ENCODE peak calls at places on chromosomes 5 and 9, in six cellular contexts. Z is stimulated activated CD8-positive, alpha-beta memory T cell treated with anti-CD3 and anti-CD28 coated beads, Interleukin-15, amount 100 ng/mL, for 4 hours; J is T-helper 2 cell; Y is skeletal muscle cell; D is COR-L47; C is adrenal gland. I is an unnamed sample.

GRCh38 chr5:94181940-94182339 is 436.5 kb downstream of the KIAA0825 start:
- DNase-seq in Z (no peak), C (no peak), J (no peak), Y (no peak), D (no peak), I (no peak)

GRCh38 chr9:96418074-96418919 is at the start of gene ZNF367:
- DNase-seq in Y (peak), D (peak), C (peak), J (peak), Z (peak), I (peak)

GRCh38 chr5:54066433-54066832 is 243.9 kb downstream of the ARL15 start:
- DNase-seq in C (no peak), D (no peak), J (no peak), Z (no peak), Y (no peak), I (no peak)

GRCh38 chr9:38232895-38233294 is 159.6 kb upstream of the ALDH1B1 start:
- DNase-seq in J (no peak), C (no peak), Y (no peak), D (no peak), Z (no peak), I (no peak)

GRCh38 chr5:135439426-135440205 is 7.5 kb downstream of the DCANP1 start:
- DNase-seq in Y (no peak), D (no peak), Z (no peak), J (no peak), C (no peak), I (peak)

GRCh38 chr5:179668404-179668803 is 12.4 kb downstream of the CBY3 start:
- DNase-seq in C (peak), J (peak), Z (no peak), Y (no peak), D (no peak), I (no peak)

GRCh38 chr9:95726756-95727155 is 148.7 kb upstream of the ERCC6L2 start:
- DNase-seq in Z (no peak), Y (peak), D (peak), C (no peak), J (no peak), I (no peak)

GRCh38 chr9:35374910-35375309 is 115.0 kb upstream of the RUSC2 start:
- DNase-seq in Z (no peak), D (no peak), J (no peak), C (no peak), Y (no peak), I (no peak)

GRCh38 chr9:127202461-127203139 is 62.0 kb upstream of the GARNL3 start:
- DNase-seq in Y (no peak), Z (no peak), J (no peak), D (no peak), C (no peak), I (no peak)

GRCh38 chr5:116076496-116076895 is 8.3 kb upstream of the COMMD10 start:
- DNase-seq in D (no peak), Y (no peak), J (no peak), C (no peak), Z (no peak), I (no peak)

GRCh38 chr5:153939101-153939500 is 99.6 kb downstream of the FAM114A2 start:
- DNase-seq in J (no peak), C (no peak), Z (no peak), D (no peak), Y (no peak), I (no peak)

GRCh38 chr5:147636585-147636984 is 126.7 kb upstream of the DPYSL3 start:
- DNase-seq in D (no peak), Z (no peak), C (no peak), J (no peak), Y (no peak), I (no peak)

GRCh38 chr9:97809666-97810344 is 43.2 kb upstream of the FOXE1 start:
- DNase-seq in J (no peak), Y (no peak), D (peak), Z (no peak), C (no peak), I (no peak)

GRCh38 chr5:143017992-143018391 is 247.8 kb downstream of the ARHGAP26 start:
- DNase-seq in D (no peak), C (no peak), J (no peak), Y (no peak), Z (no peak), I (no peak)

GRCh38 chr9:95750725-95751644 is 124.5 kb upstream of the ERCC6L2 start:
- DNase-seq in Z (no peak), Y (no peak), D (no peak), J (no peak), C (no peak), I (no peak)

GRCh38 chr9:93365427-93366118 is 85.9 kb upstream of the FAM120A start:
- DNase-seq in Z (no peak), J (no peak), C (no peak), D (no peak), Y (no peak), I (no peak)

GRCh38 chr5:163705983-163706771 is 200.8 kb downstream of the MAT2B start:
- DNase-seq in Y (peak), J (no peak), Z (no peak), C (no peak), D (no peak), I (no peak)

GRCh38 chr5:13957032-13957645 is 12.7 kb upstream of the DNAH5 start:
- DNase-seq in Y (peak), C (no peak), D (peak), Z (no peak), J (no peak), I (peak)

GRCh38 chr9:129840024-129840423 is 4.8 kb downstream of the USP20 start:
- DNase-seq in Y (no peak), J (no peak), C (no peak), D (peak), Z (no peak), I (no peak)

GRCh38 chr9:92722386-92723298 is 42.0 kb downstream of the BICD2 start:
- DNase-seq in C (no peak), Z (no peak), J (no peak), D (no peak), Y (no peak), I (no peak)

GRCh38 chr5:123283031-123283430 is 140.2 kb downstream of the CEP120 start:
- DNase-seq in D (no peak), J (no peak), Y (no peak), C (no peak), Z (no peak), I (no peak)

GRCh38 chr5:179319741-179320281 is 25.4 kb downstream of the ADAMTS2 start:
- DNase-seq in C (peak), D (no peak), Y (peak), J (no peak), Z (no peak), I (no peak)

GRCh38 chr9:72149231-72149975 is at the start of gene GDA:
- DNase-seq in C (no peak), J (no peak), D (no peak), Y (no peak), Z (no peak), I (no peak)

GRCh38 chr5:59274130-59274529 is 619.4 kb downstream of the PDE4D start:
- DNase-seq in D (no peak), C (no peak), Z (no peak), Y (no peak), J (no peak), I (no peak)

GRCh38 chr5:122500245-122501086 is 188.4 kb downstream of the SNCAIP start:
- DNase-seq in Z (no peak), D (peak), C (no peak), J (no peak), Y (peak), I (no peak)

GRCh38 chr9:136943291-136944093 is 1.0 kb downstream of the FBXW5 start:
- DNase-seq in D (no peak), J (peak), Y (no peak), C (peak), Z (no peak), I (no peak)

GRCh38 chr5:378301-378891 is 56.9 kb downstream of the AHRR start:
- DNase-seq in J (no peak), Z (peak), Y (no peak), C (no peak), D (no peak), I (no peak)

GRCh38 chr5:64207978-64208377 is 42.3 kb downstream of the RNF180 start:
- DNase-seq in D (no peak), Y (no peak), C (no peak), J (no peak), Z (no peak), I (no peak)

GRCh38 chr9:106890621-106891020 is 27.7 kb downstream of the ZNF462 start:
- DNase-seq in Z (no peak), Y (no peak), C (no peak), D (no peak), J (no peak), I (no peak)

GRCh38 chr9:81183763-81184162 is 505.6 kb downstream of the TLE1 start:
- DNase-seq in Y (peak), Z (no peak), D (no peak), C (no peak), J (no peak), I (no peak)

GRCh38 chr5:142743677-142744441 is 26.3 kb upstream of the ARHGAP26 start:
- DNase-seq in Z (no peak), Y (no peak), J (no peak), C (no peak), D (no peak), I (no peak)

GRCh38 chr9:4939118-4939561 is 45.9 kb upstream of the JAK2 start:
- DNase-seq in C (no peak), Y (no peak), D (no peak), J (no peak), Z (no peak), I (no peak)

GRCh38 chr9:124322618-124323432 is 65.1 kb downstream of the NEK6 start:
- DNase-seq in Z (no peak), Y (peak), J (no peak), C (no peak), D (no peak), I (no peak)

I was measured in prostate gland.